ENCODE peak calls at places on chromosomes 1 and 21, in seven cellular contexts. One of them, this sample, is unnamed.

GRCh38 chr21:29265690-29266479 is 32.8 kb upstream of the BACH1 start:
- DNase-seq in stomach: no peak
- DNase-seq in choroid plexus epithelial cell: no peak
- DNase-seq in hepatocyte: no peak
- DNase-seq in psoas muscle: no peak
- DNase-seq in fibroblast of pulmonary artery: no peak
- DNase-seq in fibroblast of lung: no peak
- DNase-seq in this sample: no peak

GRCh38 chr1:54309631-54310366 is 96.4 kb downstream of the SSBP3 start:
- DNase-seq in fibroblast of pulmonary artery: no peak
- DNase-seq in choroid plexus epithelial cell: no peak
- DNase-seq in hepatocyte: no peak
- DNase-seq in psoas muscle: no peak
- DNase-seq in fibroblast of lung: no peak
- DNase-seq in stomach: no peak
- DNase-seq in this sample: no peak

GRCh38 chr1:234866007-234866866 is 256.3 kb upstream of the IRF2BP2 start:
- DNase-seq in fibroblast of pulmonary artery: peak
- DNase-seq in stomach: peak
- DNase-seq in hepatocyte: peak
- DNase-seq in fibroblast of lung: peak
- DNase-seq in choroid plexus epithelial cell: peak
- DNase-seq in psoas muscle: peak
- DNase-seq in this sample: peak

GRCh38 chr1:25046194-25046532 is 116.1 kb upstream of the RUNX3 start:
- DNase-seq in fibroblast of pulmonary artery: no peak
- DNase-seq in stomach: no peak
- DNase-seq in fibroblast of lung: no peak
- DNase-seq in hepatocyte: no peak
- DNase-seq in psoas muscle: no peak
- DNase-seq in choroid plexus epithelial cell: no peak
- DNase-seq in this sample: no peak

GRCh38 chr1:25700626-25701025 is 84.0 kb downstream of the MAN1C1 start:
- DNase-seq in psoas muscle: no peak
- DNase-seq in hepatocyte: no peak
- DNase-seq in fibroblast of lung: no peak
- DNase-seq in stomach: no peak
- DNase-seq in fibroblast of pulmonary artery: no peak
- DNase-seq in choroid plexus epithelial cell: no peak
- DNase-seq in this sample: no peak

GRCh38 chr1:32413507-32414185 is 19.4 kb upstream of the BSDC1 start:
- DNase-seq in hepatocyte: peak
- DNase-seq in fibroblast of lung: peak
- DNase-seq in psoas muscle: no peak
- DNase-seq in stomach: peak
- DNase-seq in choroid plexus epithelial cell: peak
- DNase-seq in fibroblast of pulmonary artery: peak
- DNase-seq in this sample: peak

GRCh38 chr1:147581459-147581858 is 40.2 kb downstream of the BCL9 start:
- DNase-seq in stomach: no peak
- DNase-seq in choroid plexus epithelial cell: no peak
- DNase-seq in hepatocyte: no peak
- DNase-seq in psoas muscle: no peak
- DNase-seq in fibroblast of lung: no peak
- DNase-seq in fibroblast of pulmonary artery: no peak
- DNase-seq in this sample: no peak

GRCh38 chr1:194288284-194288683 is 1101.9 kb upstream of the B3GALT2 start:
- DNase-seq in stomach: no peak
- DNase-seq in hepatocyte: no peak
- DNase-seq in fibroblast of lung: no peak
- DNase-seq in fibroblast of pulmonary artery: no peak
- DNase-seq in psoas muscle: no peak
- DNase-seq in choroid plexus epithelial cell: no peak
- DNase-seq in this sample: no peak

GRCh38 chr1:84920159-84920558 is 27.2 kb upstream of the LPAR3 start:
- DNase-seq in fibroblast of pulmonary artery: no peak
- DNase-seq in stomach: no peak
- DNase-seq in psoas muscle: no peak
- DNase-seq in choroid plexus epithelial cell: no peak
- DNase-seq in hepatocyte: no peak
- DNase-seq in fibroblast of lung: no peak
- DNase-seq in this sample: no peak

GRCh38 chr1:6507037-6507428 is 15.6 kb upstream of the PLEKHG5 start:
- DNase-seq in stomach: no peak
- DNase-seq in choroid plexus epithelial cell: no peak
- DNase-seq in fibroblast of pulmonary artery: no peak
- DNase-seq in hepatocyte: no peak
- DNase-seq in psoas muscle: no peak
- DNase-seq in fibroblast of lung: no peak
- DNase-seq in this sample: no peak

GRCh38 chr1:94020764-94021579 is 100.0 kb downstream of the ABCA4 start:
- DNase-seq in hepatocyte: peak
- DNase-seq in fibroblast of pulmonary artery: peak
- DNase-seq in stomach: no peak
- DNase-seq in psoas muscle: no peak
- DNase-seq in choroid plexus epithelial cell: peak
- DNase-seq in fibroblast of lung: peak
- DNase-seq in this sample: peak

GRCh38 chr1:147781056-147781471 is 20.7 kb upstream of the GJA5 start:
- DNase-seq in stomach: no peak
- DNase-seq in hepatocyte: no peak
- DNase-seq in fibroblast of lung: peak
- DNase-seq in choroid plexus epithelial cell: no peak
- DNase-seq in psoas muscle: no peak
- DNase-seq in fibroblast of pulmonary artery: peak
- DNase-seq in this sample: no peak

GRCh38 chr1:168227620-168228019 is 1.8 kb downstream of the SFT2D2 start:
- DNase-seq in hepatocyte: no peak
- DNase-seq in choroid plexus epithelial cell: peak
- DNase-seq in fibroblast of pulmonary artery: no peak
- DNase-seq in fibroblast of lung: peak
- DNase-seq in psoas muscle: no peak
- DNase-seq in stomach: no peak
- DNase-seq in this sample: peak
- H3K4me3 ChIP-seq in hepatocyte: no peak
- H3K4me3 ChIP-seq in choroid plexus epithelial cell: no peak
- H3K4me3 ChIP-seq in fibroblast of pulmonary artery: peak
- H3K4me3 ChIP-seq in fibroblast of lung: peak
- H3K4me3 ChIP-seq in psoas muscle: peak
- H3K4me3 ChIP-seq in stomach: peak
- H3K4me3 ChIP-seq in this sample: peak

GRCh38 chr1:15803380-15803779 is 4.1 kb downstream of the UQCRHL start:
- DNase-seq in stomach: no peak
- DNase-seq in psoas muscle: no peak
- DNase-seq in fibroblast of lung: no peak
- DNase-seq in hepatocyte: peak
- DNase-seq in fibroblast of pulmonary artery: peak
- DNase-seq in choroid plexus epithelial cell: peak
- DNase-seq in this sample: peak
- TF ChIP-seq CTCF in stomach: peak
- TF ChIP-seq CTCF in psoas muscle: peak
- TF ChIP-seq CTCF in fibroblast of lung: peak
- TF ChIP-seq CTCF in hepatocyte: peak
- TF ChIP-seq CTCF in fibroblast of pulmonary artery: peak
- TF ChIP-seq CTCF in choroid plexus epithelial cell: peak
- TF ChIP-seq CTCF in this sample: peak

DNA sequence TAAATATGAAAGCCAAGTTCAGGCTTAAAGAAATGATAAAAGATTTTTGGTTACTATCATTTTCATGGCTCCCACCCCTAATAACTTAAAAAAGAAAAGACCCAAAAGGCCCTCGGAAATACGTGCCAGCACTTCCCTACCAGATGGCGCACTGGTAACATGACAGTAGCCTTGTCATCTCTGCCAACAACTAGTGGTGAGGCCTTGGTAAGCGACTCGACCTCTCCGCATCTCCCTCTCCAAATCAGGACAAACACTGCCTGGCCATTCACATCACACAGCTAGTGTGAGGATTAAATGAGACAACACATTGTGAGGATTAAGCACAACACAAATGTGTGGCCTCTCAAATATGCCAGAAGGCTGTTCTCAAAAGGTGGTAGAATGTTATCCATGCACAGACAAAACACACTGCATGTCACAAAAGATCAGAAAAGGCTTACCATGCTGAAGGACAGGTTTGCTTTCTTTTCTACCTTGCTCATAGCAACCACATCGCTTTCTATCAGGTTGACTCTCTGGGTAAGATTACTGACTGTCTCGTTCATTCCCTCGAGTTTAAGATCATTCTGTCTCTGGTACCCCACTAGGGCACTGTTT is 16.4 kb downstream of the TEX38 start:
- DNase-seq in stomach: no peak
- DNase-seq in fibroblast of lung: no peak
- DNase-seq in choroid plexus epithelial cell: no peak
- DNase-seq in psoas muscle: no peak
- DNase-seq in fibroblast of pulmonary artery: no peak
- DNase-seq in hepatocyte: no peak
- DNase-seq in this sample: no peak
- H3K4me3 ChIP-seq in stomach: no peak
- H3K4me3 ChIP-seq in fibroblast of lung: no peak
- H3K4me3 ChIP-seq in choroid plexus epithelial cell: no peak
- H3K4me3 ChIP-seq in psoas muscle: no peak
- H3K4me3 ChIP-seq in fibroblast of pulmonary artery: no peak
- H3K4me3 ChIP-seq in hepatocyte: no peak
- H3K4me3 ChIP-seq in this sample: no peak

GRCh38 chr1:53266038-53266437 is 27.7 kb upstream of the MAGOH start:
- DNase-seq in fibroblast of pulmonary artery: peak
- DNase-seq in fibroblast of lung: no peak
- DNase-seq in stomach: no peak
- DNase-seq in hepatocyte: no peak
- DNase-seq in psoas muscle: no peak
- DNase-seq in choroid plexus epithelial cell: peak
- DNase-seq in this sample: no peak
- TF ChIP-seq CTCF in fibroblast of pulmonary artery: peak
- TF ChIP-seq CTCF in fibroblast of lung: peak
- TF ChIP-seq CTCF in stomach: no peak
- TF ChIP-seq CTCF in hepatocyte: peak
- TF ChIP-seq CTCF in psoas muscle: no peak
- TF ChIP-seq CTCF in choroid plexus epithelial cell: peak
- TF ChIP-seq CTCF in this sample: peak

DNA sequence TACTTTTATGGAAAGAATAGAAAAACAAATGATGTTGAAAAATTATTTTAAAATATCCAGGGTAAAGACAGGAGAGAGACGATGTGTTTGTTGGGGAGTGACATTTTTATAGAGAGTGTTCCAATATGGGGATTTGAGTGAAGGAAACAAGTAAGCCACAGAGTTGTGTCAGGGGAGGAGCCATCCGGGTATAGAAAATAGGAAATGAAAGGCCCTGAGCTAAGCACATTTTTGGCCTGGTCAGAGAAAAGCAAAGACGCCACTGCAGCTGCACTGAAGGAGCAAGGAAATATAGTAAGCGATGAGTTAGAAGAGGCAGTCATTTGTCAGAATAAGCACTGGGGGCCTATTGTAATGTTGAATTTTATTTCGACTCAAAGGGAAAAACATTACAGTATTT is 107.3 kb upstream of the ADGRL4 start:
- DNase-seq in psoas muscle: no peak
- DNase-seq in hepatocyte: no peak
- DNase-seq in fibroblast of pulmonary artery: no peak
- DNase-seq in stomach: no peak
- DNase-seq in choroid plexus epithelial cell: no peak
- DNase-seq in fibroblast of lung: no peak
- DNase-seq in this sample: no peak
- H3K4me3 ChIP-seq in psoas muscle: no peak
- H3K4me3 ChIP-seq in hepatocyte: no peak
- H3K4me3 ChIP-seq in fibroblast of pulmonary artery: no peak
- H3K4me3 ChIP-seq in stomach: no peak
- H3K4me3 ChIP-seq in choroid plexus epithelial cell: no peak
- H3K4me3 ChIP-seq in fibroblast of lung: no peak
- H3K4me3 ChIP-seq in this sample: no peak

DNA sequence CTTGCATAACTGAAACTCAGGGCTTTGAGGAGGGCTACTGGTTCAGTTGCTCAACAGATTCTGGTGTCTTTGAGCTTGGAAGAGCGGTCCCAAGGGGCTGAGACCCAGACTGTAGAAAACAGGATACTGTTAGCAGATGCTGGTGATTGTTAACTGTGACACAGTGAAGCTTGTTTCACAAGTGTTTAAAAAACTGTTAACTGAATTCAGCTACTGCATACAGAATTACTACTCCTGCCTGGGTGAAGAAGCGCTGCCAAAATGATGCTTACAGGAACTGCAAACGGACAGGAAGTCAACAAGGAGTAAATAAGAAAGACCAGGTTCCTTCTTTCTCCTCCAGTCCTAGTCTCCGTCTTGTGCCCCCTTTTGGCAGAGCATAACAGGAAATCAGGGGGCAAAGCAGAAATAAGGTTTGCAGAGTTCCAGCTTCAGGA is 195.3 kb upstream of the USP25 start:
- DNase-seq in stomach: no peak
- DNase-seq in psoas muscle: no peak
- DNase-seq in hepatocyte: no peak
- DNase-seq in fibroblast of pulmonary artery: no peak
- DNase-seq in choroid plexus epithelial cell: no peak
- DNase-seq in fibroblast of lung: no peak
- DNase-seq in this sample: no peak
- TF ChIP-seq CTCF in stomach: no peak
- TF ChIP-seq CTCF in psoas muscle: no peak
- TF ChIP-seq CTCF in hepatocyte: no peak
- TF ChIP-seq CTCF in fibroblast of pulmonary artery: no peak
- TF ChIP-seq CTCF in choroid plexus epithelial cell: no peak
- TF ChIP-seq CTCF in fibroblast of lung: no peak
- TF ChIP-seq CTCF in this sample: no peak

GRCh38 chr1:47726496-47726855 is 270.7 kb downstream of the TRABD2B start:
- DNase-seq in fibroblast of pulmonary artery: no peak
- DNase-seq in hepatocyte: no peak
- DNase-seq in psoas muscle: no peak
- DNase-seq in choroid plexus epithelial cell: no peak
- DNase-seq in fibroblast of lung: no peak
- DNase-seq in stomach: no peak
- DNase-seq in this sample: no peak
- H3K4me3 ChIP-seq in fibroblast of pulmonary artery: no peak
- H3K4me3 ChIP-seq in hepatocyte: no peak
- H3K4me3 ChIP-seq in psoas muscle: no peak
- H3K4me3 ChIP-seq in choroid plexus epithelial cell: no peak
- H3K4me3 ChIP-seq in fibroblast of lung: no peak
- H3K4me3 ChIP-seq in stomach: no peak
- H3K4me3 ChIP-seq in this sample: no peak

GRCh38 chr1:112808861-112809684 is 93.9 kb upstream of the PPM1J start:
- DNase-seq in stomach: peak
- DNase-seq in fibroblast of lung: peak
- DNase-seq in fibroblast of pulmonary artery: peak
- DNase-seq in psoas muscle: peak
- DNase-seq in hepatocyte: peak
- DNase-seq in choroid plexus epithelial cell: peak
- DNase-seq in this sample: peak
- TF ChIP-seq CTCF in stomach: peak
- TF ChIP-seq CTCF in fibroblast of lung: peak
- TF ChIP-seq CTCF in fibroblast of pulmonary artery: peak
- TF ChIP-seq CTCF in psoas muscle: peak
- TF ChIP-seq CTCF in hepatocyte: peak
- TF ChIP-seq CTCF in choroid plexus epithelial cell: peak
- TF ChIP-seq CTCF in this sample: peak

DNA sequence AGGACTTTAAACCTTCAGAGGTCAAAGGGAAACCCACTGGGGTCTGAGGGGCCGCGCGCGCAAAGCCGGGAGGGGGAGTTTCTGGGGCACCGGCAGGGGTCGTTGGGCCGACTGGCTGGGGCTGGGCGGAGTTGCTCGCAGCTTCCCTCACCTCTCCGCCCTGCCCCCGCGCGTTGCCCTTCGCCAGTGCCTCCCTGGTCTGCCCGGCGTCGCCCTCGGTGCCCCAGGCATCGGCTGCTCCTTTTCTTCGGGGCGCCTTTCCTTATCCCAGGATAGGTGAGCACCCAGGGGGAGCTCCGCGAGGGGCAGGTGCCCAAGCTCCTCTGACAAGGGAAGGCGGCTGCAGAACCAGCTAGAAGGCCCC is 390 bp upstream of the NGF start:
- DNase-seq in psoas muscle: no peak
- DNase-seq in hepatocyte: no peak
- DNase-seq in fibroblast of lung: no peak
- DNase-seq in fibroblast of pulmonary artery: no peak
- DNase-seq in choroid plexus epithelial cell: no peak
- DNase-seq in stomach: no peak
- DNase-seq in this sample: no peak
- H3K4me3 ChIP-seq in psoas muscle: peak
- H3K4me3 ChIP-seq in hepatocyte: peak
- H3K4me3 ChIP-seq in fibroblast of lung: peak
- H3K4me3 ChIP-seq in fibroblast of pulmonary artery: peak
- H3K4me3 ChIP-seq in choroid plexus epithelial cell: no peak
- H3K4me3 ChIP-seq in stomach: peak
- H3K4me3 ChIP-seq in this sample: peak

This sample was measured in astrocyte of the spinal cord.